ENCODE peak calls at places on chromosomes 11 and 22, in nine cellular contexts. One of them, this sample, is unnamed. For H3K9me3, the result is how much of the 10 kb centered on the place peaks cover.

GRCh38 chr11:58513747-58514367 is 6.0 kb upstream of the OR5B21 start:
- DNase-seq in CD8-positive, alpha-beta T cell: no peak
- DNase-seq in MG63: peak
- DNase-seq in stomach: no peak
- DNase-seq in cardiac muscle cell: peak
- DNase-seq in A549: peak
- DNase-seq in AG04450: peak
- DNase-seq in CD8-positive, alpha-beta memory T cell: no peak
- DNase-seq in colonic mucosa: peak
- DNase-seq in this sample: no peak

GRCh38 chr11:124717421-124717785 is 22.3 kb upstream of the NRGN start:
- DNase-seq in CD8-positive, alpha-beta T cell: no peak
- DNase-seq in MG63: peak
- DNase-seq in stomach: no peak
- DNase-seq in cardiac muscle cell: no peak
- DNase-seq in A549: no peak
- DNase-seq in AG04450: no peak
- DNase-seq in CD8-positive, alpha-beta memory T cell: no peak
- DNase-seq in colonic mucosa: no peak
- DNase-seq in this sample: no peak

GRCh38 chr11:1531961-1532586 is 40.0 kb downstream of the DUSP8 start:
- DNase-seq in CD8-positive, alpha-beta T cell: no peak
- DNase-seq in MG63: peak
- DNase-seq in stomach: no peak
- DNase-seq in cardiac muscle cell: no peak
- DNase-seq in A549: no peak
- DNase-seq in AG04450: no peak
- DNase-seq in CD8-positive, alpha-beta memory T cell: no peak
- DNase-seq in colonic mucosa: no peak
- DNase-seq in this sample: peak

GRCh38 chr22:24097961-24098391 is 83.3 kb upstream of the SUSD2 start:
- DNase-seq in CD8-positive, alpha-beta T cell: no peak
- DNase-seq in MG63: no peak
- DNase-seq in stomach: no peak
- DNase-seq in cardiac muscle cell: no peak
- DNase-seq in A549: no peak
- DNase-seq in AG04450: no peak
- DNase-seq in CD8-positive, alpha-beta memory T cell: no peak
- DNase-seq in colonic mucosa: no peak
- DNase-seq in this sample: peak

GRCh38 chr11:68461284-68461861 is 821 bp downstream of the PPP6R3 start:
- DNase-seq in CD8-positive, alpha-beta T cell: peak
- DNase-seq in MG63: no peak
- DNase-seq in stomach: no peak
- DNase-seq in cardiac muscle cell: peak
- DNase-seq in A549: peak
- DNase-seq in AG04450: no peak
- DNase-seq in CD8-positive, alpha-beta memory T cell: no peak
- DNase-seq in colonic mucosa: peak
- DNase-seq in this sample: no peak

GRCh38 chr11:28090052-28090749 is 17.8 kb downstream of the KIF18A start:
- DNase-seq in CD8-positive, alpha-beta T cell: no peak
- DNase-seq in MG63: no peak
- DNase-seq in stomach: no peak
- DNase-seq in cardiac muscle cell: no peak
- DNase-seq in A549: no peak
- DNase-seq in AG04450: peak
- DNase-seq in CD8-positive, alpha-beta memory T cell: no peak
- DNase-seq in colonic mucosa: no peak
- DNase-seq in this sample: no peak

GRCh38 chr22:21876486-21877176 is 9.2 kb upstream of the MAPK1 start:
- DNase-seq in CD8-positive, alpha-beta T cell: no peak
- DNase-seq in MG63: no peak
- DNase-seq in stomach: no peak
- DNase-seq in cardiac muscle cell: no peak
- DNase-seq in A549: no peak
- DNase-seq in AG04450: no peak
- DNase-seq in CD8-positive, alpha-beta memory T cell: no peak
- DNase-seq in colonic mucosa: no peak
- DNase-seq in this sample: no peak

GRCh38 chr11:121293276-121293569 is 652 bp downstream of the SC5D start:
- DNase-seq in CD8-positive, alpha-beta T cell: no peak
- DNase-seq in MG63: no peak
- DNase-seq in stomach: no peak
- DNase-seq in cardiac muscle cell: no peak
- DNase-seq in A549: no peak
- DNase-seq in AG04450: no peak
- DNase-seq in CD8-positive, alpha-beta memory T cell: no peak
- DNase-seq in colonic mucosa: no peak
- DNase-seq in this sample: no peak

GRCh38 chr22:37502342-37503182 is 16.4 kb upstream of the MFNG start:
- DNase-seq in CD8-positive, alpha-beta T cell: no peak
- DNase-seq in MG63: no peak
- DNase-seq in stomach: peak
- DNase-seq in cardiac muscle cell: peak
- DNase-seq in A549: peak
- DNase-seq in AG04450: no peak
- DNase-seq in CD8-positive, alpha-beta memory T cell: no peak
- DNase-seq in colonic mucosa: peak
- DNase-seq in this sample: no peak

GRCh38 chr22:37416806-37417205 is 10.5 kb downstream of the ELFN2 start:
- DNase-seq in CD8-positive, alpha-beta T cell: peak
- DNase-seq in MG63: no peak
- DNase-seq in stomach: no peak
- DNase-seq in cardiac muscle cell: peak
- DNase-seq in A549: no peak
- DNase-seq in AG04450: no peak
- DNase-seq in CD8-positive, alpha-beta memory T cell: peak
- DNase-seq in colonic mucosa: no peak
- DNase-seq in this sample: no peak

GRCh38 chr11:125072210-125072960 is 9.3 kb downstream of the SLC37A2 start:
- DNase-seq in CD8-positive, alpha-beta T cell: no peak
- DNase-seq in MG63: no peak
- DNase-seq in stomach: no peak
- DNase-seq in cardiac muscle cell: no peak
- DNase-seq in A549: no peak
- DNase-seq in AG04450: no peak
- DNase-seq in CD8-positive, alpha-beta memory T cell: no peak
- DNase-seq in colonic mucosa: no peak
- DNase-seq in this sample: peak

GRCh38 chr22:44360686-44361381 is 48.1 kb upstream of the SHISAL1 start:
- DNase-seq in CD8-positive, alpha-beta T cell: no peak
- DNase-seq in MG63: peak
- DNase-seq in stomach: peak
- DNase-seq in cardiac muscle cell: no peak
- DNase-seq in A549: peak
- DNase-seq in AG04450: peak
- DNase-seq in CD8-positive, alpha-beta memory T cell: peak
- DNase-seq in colonic mucosa: no peak
- DNase-seq in this sample: peak

GRCh38 chr11:72085836-72086475 is 5.3 kb downstream of the LRRC51 start:
- DNase-seq in CD8-positive, alpha-beta T cell: no peak
- DNase-seq in MG63: no peak
- DNase-seq in stomach: no peak
- DNase-seq in cardiac muscle cell: no peak
- DNase-seq in A549: no peak
- DNase-seq in AG04450: no peak
- DNase-seq in CD8-positive, alpha-beta memory T cell: no peak
- DNase-seq in colonic mucosa: no peak
- DNase-seq in this sample: no peak

GRCh38 chr11:50188040-50188439 is 155.4 kb downstream of the OR4C45 start:
- DNase-seq in CD8-positive, alpha-beta T cell: no peak
- DNase-seq in MG63: no peak
- DNase-seq in stomach: no peak
- DNase-seq in cardiac muscle cell: no peak
- DNase-seq in A549: no peak
- DNase-seq in AG04450: no peak
- DNase-seq in CD8-positive, alpha-beta memory T cell: no peak
- DNase-seq in colonic mucosa: no peak
- DNase-seq in this sample: no peak

GRCh38 chr11:76674517-76675400 is 4.2 kb upstream of the LRRC32 start:
- DNase-seq in CD8-positive, alpha-beta T cell: no peak
- DNase-seq in MG63: no peak
- DNase-seq in stomach: no peak
- DNase-seq in cardiac muscle cell: peak
- DNase-seq in A549: no peak
- DNase-seq in AG04450: no peak
- DNase-seq in CD8-positive, alpha-beta memory T cell: no peak
- DNase-seq in colonic mucosa: no peak
- DNase-seq in this sample: no peak

GRCh38 chr11:62315416-62315815 is 16.5 kb upstream of the SCGB1D4 start:
- DNase-seq in CD8-positive, alpha-beta T cell: no peak
- DNase-seq in MG63: no peak
- DNase-seq in stomach: no peak
- DNase-seq in cardiac muscle cell: no peak
- DNase-seq in A549: no peak
- DNase-seq in AG04450: no peak
- DNase-seq in CD8-positive, alpha-beta memory T cell: no peak
- DNase-seq in colonic mucosa: no peak
- DNase-seq in this sample: no peak

GRCh38 chr22:35944458-35944857 is 84.2 kb downstream of the RBFOX2 start:
- DNase-seq in CD8-positive, alpha-beta T cell: no peak
- DNase-seq in MG63: no peak
- DNase-seq in stomach: no peak
- DNase-seq in cardiac muscle cell: no peak
- DNase-seq in A549: no peak
- DNase-seq in AG04450: no peak
- DNase-seq in CD8-positive, alpha-beta memory T cell: no peak
- DNase-seq in colonic mucosa: no peak
- DNase-seq in this sample: no peak

GRCh38 chr11:44343778-44344424 is 34.0 kb upstream of the ALX4 start:
- DNase-seq in CD8-positive, alpha-beta T cell: no peak
- DNase-seq in MG63: no peak
- DNase-seq in stomach: no peak
- DNase-seq in cardiac muscle cell: no peak
- DNase-seq in A549: no peak
- DNase-seq in AG04450: no peak
- DNase-seq in CD8-positive, alpha-beta memory T cell: no peak
- DNase-seq in colonic mucosa: no peak
- DNase-seq in this sample: no peak

GRCh38 chr11:94794287-94795168 is 26.4 kb downstream of the AMOTL1 start:
- DNase-seq in CD8-positive, alpha-beta T cell: no peak
- DNase-seq in MG63: peak
- DNase-seq in stomach: peak
- DNase-seq in cardiac muscle cell: peak
- DNase-seq in A549: peak
- DNase-seq in AG04450: peak
- DNase-seq in CD8-positive, alpha-beta memory T cell: no peak
- DNase-seq in colonic mucosa: no peak
- DNase-seq in this sample: peak

GRCh38 chr11:99682646-99683045 is 661.9 kb downstream of the CNTN5 start:
- DNase-seq in CD8-positive, alpha-beta T cell: no peak
- DNase-seq in MG63: no peak
- DNase-seq in stomach: no peak
- DNase-seq in cardiac muscle cell: no peak
- DNase-seq in A549: no peak
- DNase-seq in AG04450: no peak
- DNase-seq in CD8-positive, alpha-beta memory T cell: no peak
- DNase-seq in colonic mucosa: no peak
- DNase-seq in this sample: no peak
- H3K9me3 ChIP-seq in CD8-positive, alpha-beta T cell: under half
- H3K9me3 ChIP-seq in MG63: under half
- H3K9me3 ChIP-seq in stomach: under half
- H3K9me3 ChIP-seq in cardiac muscle cell: under half
- H3K9me3 ChIP-seq in A549: under half
- H3K9me3 ChIP-seq in AG04450: under half
- H3K9me3 ChIP-seq in CD8-positive, alpha-beta memory T cell: under half
- H3K9me3 ChIP-seq in colonic mucosa: under half
- H3K9me3 ChIP-seq in this sample: under half

DNA sequence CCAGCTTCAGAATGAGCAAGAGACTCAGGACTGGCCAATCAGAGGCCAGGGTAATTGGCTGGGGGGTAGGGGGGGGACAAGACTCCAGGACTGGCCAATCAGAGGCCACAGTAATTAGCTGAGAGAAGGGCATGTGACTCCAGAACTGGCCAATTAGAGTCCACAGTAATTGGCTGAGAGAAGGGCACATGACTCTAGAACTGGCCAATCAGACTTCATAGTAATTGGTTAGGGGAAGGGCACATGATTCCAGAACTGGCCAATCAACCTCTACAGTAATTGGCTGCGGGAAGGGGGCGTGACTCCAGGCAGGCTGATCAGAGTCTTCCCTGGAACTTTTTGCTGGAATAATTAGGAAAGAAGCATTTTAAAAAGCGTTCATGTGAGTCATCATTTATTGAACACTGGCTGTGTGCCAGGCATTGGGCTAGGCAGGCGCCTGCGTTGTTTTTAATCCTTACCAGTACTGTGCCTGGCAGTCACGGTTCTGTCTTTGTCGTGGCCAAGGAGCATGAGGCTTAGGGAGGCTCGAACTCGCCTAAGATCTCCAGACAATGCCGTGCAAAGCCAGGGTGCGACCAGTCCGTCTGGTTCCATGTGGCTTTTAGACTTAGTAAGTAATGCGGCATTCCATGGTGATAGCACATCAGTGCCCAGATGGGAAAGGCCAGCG is 508.1 kb downstream of the TBC1D22A start:
- DNase-seq in CD8-positive, alpha-beta T cell: no peak
- DNase-seq in MG63: no peak
- DNase-seq in stomach: no peak
- DNase-seq in cardiac muscle cell: no peak
- DNase-seq in A549: no peak
- DNase-seq in AG04450: no peak
- DNase-seq in CD8-positive, alpha-beta memory T cell: no peak
- DNase-seq in colonic mucosa: no peak
- DNase-seq in this sample: peak
- H3K9me3 ChIP-seq in CD8-positive, alpha-beta T cell: under half
- H3K9me3 ChIP-seq in MG63: under half
- H3K9me3 ChIP-seq in stomach: under half
- H3K9me3 ChIP-seq in cardiac muscle cell: under half
- H3K9me3 ChIP-seq in A549: under half
- H3K9me3 ChIP-seq in AG04450: under half
- H3K9me3 ChIP-seq in CD8-positive, alpha-beta memory T cell: under half
- H3K9me3 ChIP-seq in colonic mucosa: under half
- H3K9me3 ChIP-seq in this sample: under half

DNA sequence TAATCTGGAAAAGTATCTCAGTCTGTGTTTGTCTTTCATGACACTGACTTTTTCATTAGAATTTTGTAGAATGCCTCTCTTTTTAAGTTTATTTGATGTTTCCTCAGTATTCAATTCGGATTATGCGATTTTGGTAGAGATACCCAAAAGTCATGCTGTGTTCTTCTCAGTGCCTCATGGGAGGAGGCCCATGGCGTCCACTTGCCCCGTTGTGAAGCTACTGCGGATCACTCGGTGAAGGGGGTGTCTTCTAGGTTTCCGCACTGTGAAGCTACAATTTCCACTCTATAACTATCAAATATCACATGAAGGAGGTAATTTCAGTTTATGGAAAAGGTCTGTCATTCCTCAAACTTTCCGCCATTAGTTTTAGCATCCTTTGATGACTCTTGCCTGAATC is 794.0 kb downstream of the TBC1D22A start:
- DNase-seq in CD8-positive, alpha-beta T cell: no peak
- DNase-seq in MG63: no peak
- DNase-seq in stomach: no peak
- DNase-seq in cardiac muscle cell: no peak
- DNase-seq in A549: no peak
- DNase-seq in AG04450: no peak
- DNase-seq in CD8-positive, alpha-beta memory T cell: no peak
- DNase-seq in colonic mucosa: no peak
- DNase-seq in this sample: no peak
- H3K9me3 ChIP-seq in CD8-positive, alpha-beta T cell: under half
- H3K9me3 ChIP-seq in MG63: under half
- H3K9me3 ChIP-seq in stomach: under half
- H3K9me3 ChIP-seq in cardiac muscle cell: under half
- H3K9me3 ChIP-seq in A549: under half
- H3K9me3 ChIP-seq in AG04450: under half
- H3K9me3 ChIP-seq in CD8-positive, alpha-beta memory T cell: under half
- H3K9me3 ChIP-seq in colonic mucosa: under half
- H3K9me3 ChIP-seq in this sample: under half

GRCh38 chr11:39809833-39810232 is 1649.6 kb downstream of the LRRC4C start:
- DNase-seq in CD8-positive, alpha-beta T cell: no peak
- DNase-seq in MG63: no peak
- DNase-seq in stomach: no peak
- DNase-seq in cardiac muscle cell: no peak
- DNase-seq in A549: no peak
- DNase-seq in AG04450: no peak
- DNase-seq in CD8-positive, alpha-beta memory T cell: no peak
- DNase-seq in colonic mucosa: no peak
- DNase-seq in this sample: no peak
- H3K9me3 ChIP-seq in CD8-positive, alpha-beta T cell: under half
- H3K9me3 ChIP-seq in MG63: under half
- H3K9me3 ChIP-seq in stomach: under half
- H3K9me3 ChIP-seq in cardiac muscle cell: under half
- H3K9me3 ChIP-seq in A549: under half
- H3K9me3 ChIP-seq in AG04450: under half
- H3K9me3 ChIP-seq in CD8-positive, alpha-beta memory T cell: under half
- H3K9me3 ChIP-seq in colonic mucosa: under half
- H3K9me3 ChIP-seq in this sample: under half

This sample was measured in sigmoid colon.